ENCODE peak calls at places on chromosomes 11 and 22, in ten cellular contexts. W is GM12891, E is tibial nerve, H is lower leg skin, Z is suprapubic skin, D is GM12892, S is NB4, F is A549, B is testis, M is GM12878. T is an unnamed sample.

GRCh38 chr22:32695451-32695891 is 106.0 kb upstream of the TIMP3 start:
- DNase-seq in F (peak; percentile 44), B (no peak), M (no peak), E (no peak), H (no peak), D (no peak), W (no peak), Z (no peak), S (no peak), T (no peak)

GRCh38 chr11:2766166-2766565 is 66.4 kb upstream of the KCNQ1OT1 start:
- DNase-seq in E (no peak), S (no peak), M (no peak), B (peak; percentile 4), H (peak; percentile 7), D (no peak), F (no peak), Z (peak; percentile 38), W (no peak), T (peak; percentile 7)

GRCh38 chr11:125871391-125872137 is 15.9 kb upstream of the HYLS1 start:
- DNase-seq in F (peak; percentile 18), M (no peak), D (no peak), H (no peak), E (no peak), B (peak; percentile 69), Z (no peak), W (no peak), S (peak; percentile 60), T (no peak)

GRCh38 chr11:29159552-29160465 is 857.0 kb downstream of the KCNA4 start:
- DNase-seq in S (peak; percentile 45), B (peak; percentile 66), M (no peak), W (peak; percentile 0), D (no peak), F (peak; percentile 28), E (no peak), Z (no peak), H (no peak), T (no peak)

GRCh38 chr11:9405721-9406120 is 21.3 kb downstream of the IPO7 start:
- DNase-seq in W (no peak), D (no peak), B (no peak), Z (no peak), S (no peak), F (no peak), H (no peak), M (no peak), E (no peak), T (no peak)

GRCh38 chr11:30830666-30831065 is 244.5 kb upstream of the MPPED2 start:
- DNase-seq in M (no peak), B (no peak), W (no peak), S (no peak), E (no peak), D (no peak), H (no peak), F (no peak), Z (no peak), T (peak; percentile 35)

GRCh38 chr11:128174465-128175101 is 412.8 kb downstream of the ETS1 start:
- DNase-seq in E (no peak), H (no peak), W (no peak), Z (no peak), M (no peak), S (no peak), D (no peak), F (no peak), B (no peak), T (no peak)

GRCh38 chr11:124745270-124745834 is 5.6 kb downstream of the NRGN start:
- DNase-seq in E (no peak), F (no peak), M (no peak), B (no peak), D (no peak), H (no peak), W (no peak), S (no peak), Z (no peak), T (no peak)

GRCh38 chr22:17586831-17587440 is 23.6 kb downstream of the SLC25A18 start:
- DNase-seq in F (no peak), Z (no peak), E (no peak), S (no peak), M (no peak), D (no peak), W (no peak), B (no peak), H (no peak), T (peak; percentile 9)

GRCh38 chr11:112128483-112129121 is 35.3 kb downstream of the IL18 start:
- DNase-seq in H (peak; percentile 84), S (no peak), W (no peak), D (no peak), M (no peak), F (peak; percentile 66), B (peak; percentile 77), Z (peak; percentile 77), E (peak; percentile 44), T (no peak)

GRCh38 chr22:44026630-44027511 is 2.8 kb downstream of the PARVB start:
- DNase-seq in H (peak; percentile 85), F (no peak), M (peak; percentile 89), E (peak; percentile 72), S (peak; percentile 91), B (peak; percentile 69), W (peak; percentile 76), Z (peak; percentile 94), D (peak; percentile 81), T (no peak)
- TF ChIP-seq POLR2A in H (no peak), F (no peak), M (peak; percentile 82), E (no peak), S (peak; percentile 18), B (no peak), W (peak; percentile 90), Z (peak; percentile 42), D (peak; percentile 81), T (no peak)

GRCh38 chr11:73272680-73273038 is 521 bp downstream of the P2RY6 start:
- DNase-seq in S (no peak), H (no peak), D (no peak), B (no peak), E (no peak), W (no peak), F (no peak), M (no peak), Z (no peak), T (no peak)

GRCh38 chr11:73270089-73270854 is 1.9 kb upstream of the P2RY6 start:
- DNase-seq in S (peak; percentile 73), E (no peak), B (no peak), M (no peak), H (no peak), W (no peak), F (no peak), Z (no peak), D (no peak), T (no peak)

GRCh38 chr11:73273246-73273890 is 1.2 kb downstream of the P2RY6 start:
- DNase-seq in S (no peak), M (no peak), Z (peak; percentile 7), D (no peak), B (no peak), W (no peak), F (no peak), E (no peak), H (no peak), T (no peak)

GRCh38 chr11:73270855-73271477 is 1.2 kb upstream of the P2RY6 start:
- DNase-seq in D (no peak), S (no peak), W (no peak), B (no peak), F (no peak), Z (no peak), M (no peak), H (no peak), E (no peak), T (no peak)

GRCh38 chr11:73271936-73272679 is at the start of gene P2RY6:
- DNase-seq in M (no peak), Z (no peak), F (peak; percentile 97), W (no peak), H (no peak), D (no peak), E (peak; percentile 32), S (peak; percentile 98), B (no peak), T (no peak)
- TF ChIP-seq POLR2A in M (no peak), Z (no peak), F (peak; percentile 30), W (no peak), H (no peak), D (no peak), E (no peak), S (no peak), B (no peak), T (no peak)

GRCh38 chr11:57499413-57499982 is 16.0 kb downstream of the SLC43A1 start:
- DNase-seq in F (peak; percentile 98), H (peak; percentile 94), E (peak; percentile 95), Z (peak; percentile 96), S (peak; percentile 51), B (peak; percentile 98), W (peak; percentile 98), M (no peak), D (peak; percentile 82), T (peak; percentile 99)
- TF ChIP-seq POLR2A in F (peak; percentile 38), H (no peak), E (no peak), Z (no peak), S (no peak), B (no peak), W (no peak), M (no peak), D (no peak), T (no peak)

GRCh38 chr22:46104881-46105493 is 45.3 kb upstream of the PPARA start:
- DNase-seq in D (no peak), M (no peak), F (no peak), E (no peak), Z (no peak), B (no peak), W (no peak), S (no peak), H (no peak), T (no peak)

GRCh38 chr22:46106279-46107022 is 43.9 kb upstream of the PPARA start:
- DNase-seq in D (no peak), Z (no peak), E (no peak), M (no peak), H (no peak), B (no peak), W (no peak), F (no peak), S (no peak), T (no peak)

GRCh38 chr22:46104170-46104880 is 46.0 kb upstream of the PPARA start:
- DNase-seq in S (no peak), B (peak; percentile 95), D (no peak), E (no peak), F (no peak), W (no peak), H (no peak), M (no peak), Z (no peak), T (peak; percentile 85)

GRCh38 chr22:46107089-46107664 is 43.1 kb upstream of the PPARA start:
- DNase-seq in Z (no peak), E (no peak), F (no peak), M (no peak), H (no peak), W (no peak), S (no peak), D (no peak), B (peak; percentile 84), T (no peak)

DNA sequence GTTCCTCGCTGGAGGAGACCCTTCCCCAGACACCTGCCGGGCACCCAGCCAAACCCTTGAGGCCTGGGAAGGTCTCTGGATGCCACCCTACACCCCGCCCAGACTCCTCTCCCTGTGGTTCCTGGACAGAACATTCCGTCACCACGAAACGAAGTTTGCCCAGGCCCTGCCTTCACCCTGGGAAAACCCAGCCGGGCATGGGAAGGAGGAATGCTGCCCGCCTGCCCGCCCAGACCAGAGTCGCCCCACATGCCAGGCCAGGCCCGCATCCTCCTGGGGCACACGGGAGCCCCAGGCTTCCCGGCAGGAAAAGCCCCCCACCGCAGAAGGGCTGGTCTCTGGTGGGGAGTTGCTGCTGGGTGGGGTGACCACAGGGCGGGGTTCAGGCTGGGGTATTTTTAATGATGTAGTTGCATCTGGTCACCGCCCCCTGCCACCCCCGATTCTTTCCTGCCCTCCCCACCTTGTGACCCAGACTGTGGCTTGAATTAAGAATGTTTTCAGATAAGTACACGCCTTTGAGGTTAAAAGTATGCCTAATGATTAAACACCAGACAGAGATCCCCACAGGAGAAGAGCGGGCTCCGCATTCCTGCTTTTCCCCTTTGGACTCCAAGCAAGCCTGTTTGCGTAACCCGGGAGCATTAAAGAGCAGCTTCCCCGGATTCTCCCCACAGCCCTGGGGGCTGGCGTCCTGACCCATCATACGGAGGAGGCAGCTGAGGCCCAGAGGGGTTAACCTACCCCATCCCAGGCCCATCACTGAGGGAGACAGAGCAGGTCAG is 44.6 kb upstream of the PPARA start:
- DNase-seq in W (no peak), Z (no peak), B (no peak), F (peak; percentile 62), S (no peak), D (no peak), H (no peak), E (peak; percentile 56), M (no peak), T (no peak)
- TF ChIP-seq POLR2A in W (no peak), Z (no peak), B (no peak), F (no peak), S (no peak), D (no peak), H (no peak), E (no peak), M (no peak), T (no peak)

T was measured in ovary.